ENCODE peak calls at places on chromosomes 5 and 9, in four cellular contexts. D is T-helper 9 cell, E is MCF 10A, B is fibroblast of mammary gland. Y is an unnamed sample.
A peak's percentile ranks its signal among the peaks of the same experiment; 100 is the strongest.

GRCh38 chr5:107671742-107672211 is 1.0 kb upstream of the EFNA5 start:
- DNase-seq in D (no peak), E (peak; percentile 87), B (peak; percentile 61), Y (no peak)

GRCh38 chr5:145244251-145244650 is 590.9 kb downstream of the PRELID2 start:
- DNase-seq in D (no peak), E (no peak), B (no peak), Y (no peak)

GRCh38 chr5:113381015-113381326 is 53.8 kb downstream of the TSSK1B start:
- DNase-seq in D (no peak), E (no peak), B (no peak), Y (no peak)

GRCh38 chr5:154986151-154986550 is 27.4 kb upstream of the KIF4B start:
- DNase-seq in D (no peak), E (no peak), B (peak; percentile 50), Y (no peak)

GRCh38 chr9:23747088-23747748 is 78.8 kb downstream of the ELAVL2 start:
- DNase-seq in D (no peak), E (no peak), B (no peak), Y (no peak)

GRCh38 chr5:119451561-119451960 is 736 bp upstream of the HSD17B4 start:
- DNase-seq in D (no peak), E (no peak), B (no peak), Y (no peak)

GRCh38 chr5:151719228-151719861 is 32.6 kb upstream of the SPARC start:
- DNase-seq in D (no peak), E (peak; percentile 82), B (peak; percentile 73), Y (no peak)

GRCh38 chr9:37201581-37201980 is 81.2 kb downstream of the ZCCHC7 start:
- DNase-seq in D (no peak), E (no peak), B (no peak), Y (no peak)

GRCh38 chr5:180830253-180831138 is 27.9 kb upstream of the MGAT1 start:
- DNase-seq in D (peak; percentile 60), E (peak; percentile 50), B (peak; percentile 50), Y (no peak)